ENCODE peak calls at places on chromosome 2, in eight cellular contexts. One of them, this sample, is unnamed.

GRCh38 chr2:112547333-112547732 is 5.1 kb downstream of the POLR1B start:
- DNase-seq in CD8-positive, alpha-beta T cell: no peak
- DNase-seq in SW 1271: no peak
- DNase-seq in SHP77 treated with DMSO at 0.1 percent for 48 hours: no peak
- DNase-seq in LoVo: no peak
- DNase-seq in NCI-H2029: peak; percentile 10
- DNase-seq in activated CD4-positive, alpha-beta memory T cell treated with anti-CD3 and anti-CD28 coated beads, Interleukin-2, amount 10 ng/mL, durations not matched to agents 7 days and 5 days: no peak
- DNase-seq in BJ: no peak
- DNase-seq in this sample: peak; percentile 13

GRCh38 chr2:180599804-180600203 is 380.6 kb upstream of the UBE2E3 start:
- DNase-seq in activated CD4-positive, alpha-beta memory T cell treated with anti-CD3 and anti-CD28 coated beads, Interleukin-2, amount 10 ng/mL, durations not matched to agents 7 days and 5 days: no peak
- DNase-seq in BJ: no peak
- DNase-seq in LoVo: no peak
- DNase-seq in SW 1271: no peak
- DNase-seq in CD8-positive, alpha-beta T cell: no peak
- DNase-seq in NCI-H2029: no peak
- DNase-seq in SHP77 treated with DMSO at 0.1 percent for 48 hours: no peak
- DNase-seq in this sample: no peak

GRCh38 chr2:11576398-11576797 is 42.6 kb downstream of the GREB1 start:
- DNase-seq in NCI-H2029: no peak
- DNase-seq in CD8-positive, alpha-beta T cell: no peak
- DNase-seq in SW 1271: no peak
- DNase-seq in BJ: no peak
- DNase-seq in SHP77 treated with DMSO at 0.1 percent for 48 hours: no peak
- DNase-seq in activated CD4-positive, alpha-beta memory T cell treated with anti-CD3 and anti-CD28 coated beads, Interleukin-2, amount 10 ng/mL, durations not matched to agents 7 days and 5 days: no peak
- DNase-seq in LoVo: no peak
- DNase-seq in this sample: no peak

GRCh38 chr2:100276716-100277115 is 45.6 kb downstream of the LONRF2 start:
- DNase-seq in LoVo: no peak
- DNase-seq in BJ: no peak
- DNase-seq in activated CD4-positive, alpha-beta memory T cell treated with anti-CD3 and anti-CD28 coated beads, Interleukin-2, amount 10 ng/mL, durations not matched to agents 7 days and 5 days: no peak
- DNase-seq in NCI-H2029: no peak
- DNase-seq in CD8-positive, alpha-beta T cell: no peak
- DNase-seq in SW 1271: no peak
- DNase-seq in SHP77 treated with DMSO at 0.1 percent for 48 hours: no peak
- DNase-seq in this sample: no peak

GRCh38 chr2:62724106-62724505 is 18.6 kb downstream of the EHBP1 start:
- DNase-seq in CD8-positive, alpha-beta T cell: no peak
- DNase-seq in LoVo: no peak
- DNase-seq in SW 1271: no peak
- DNase-seq in SHP77 treated with DMSO at 0.1 percent for 48 hours: no peak
- DNase-seq in NCI-H2029: no peak
- DNase-seq in activated CD4-positive, alpha-beta memory T cell treated with anti-CD3 and anti-CD28 coated beads, Interleukin-2, amount 10 ng/mL, durations not matched to agents 7 days and 5 days: no peak
- DNase-seq in BJ: no peak
- DNase-seq in this sample: no peak

GRCh38 chr2:127659408-127660290 is 13.7 kb downstream of the GPR17 start:
- DNase-seq in activated CD4-positive, alpha-beta memory T cell treated with anti-CD3 and anti-CD28 coated beads, Interleukin-2, amount 10 ng/mL, durations not matched to agents 7 days and 5 days: no peak
- DNase-seq in SW 1271: no peak
- DNase-seq in NCI-H2029: no peak
- DNase-seq in BJ: no peak
- DNase-seq in CD8-positive, alpha-beta T cell: no peak
- DNase-seq in LoVo: no peak
- DNase-seq in SHP77 treated with DMSO at 0.1 percent for 48 hours: no peak
- DNase-seq in this sample: no peak

GRCh38 chr2:1804251-1804855 is 60.0 kb upstream of the PXDN start:
- DNase-seq in activated CD4-positive, alpha-beta memory T cell treated with anti-CD3 and anti-CD28 coated beads, Interleukin-2, amount 10 ng/mL, durations not matched to agents 7 days and 5 days: no peak
- DNase-seq in LoVo: no peak
- DNase-seq in CD8-positive, alpha-beta T cell: no peak
- DNase-seq in NCI-H2029: no peak
- DNase-seq in BJ: no peak
- DNase-seq in SHP77 treated with DMSO at 0.1 percent for 48 hours: no peak
- DNase-seq in SW 1271: no peak
- DNase-seq in this sample: no peak

GRCh38 chr2:62406573-62407043 is 99.4 kb downstream of the TMEM17 start:
- DNase-seq in BJ: no peak
- DNase-seq in NCI-H2029: no peak
- DNase-seq in SHP77 treated with DMSO at 0.1 percent for 48 hours: no peak
- DNase-seq in SW 1271: no peak
- DNase-seq in CD8-positive, alpha-beta T cell: no peak
- DNase-seq in activated CD4-positive, alpha-beta memory T cell treated with anti-CD3 and anti-CD28 coated beads, Interleukin-2, amount 10 ng/mL, durations not matched to agents 7 days and 5 days: no peak
- DNase-seq in LoVo: no peak
- DNase-seq in this sample: no peak

GRCh38 chr2:70890469-70891065 is 45.1 kb upstream of the ATP6V1B1 start:
- DNase-seq in CD8-positive, alpha-beta T cell: no peak
- DNase-seq in SW 1271: no peak
- DNase-seq in LoVo: no peak
- DNase-seq in NCI-H2029: no peak
- DNase-seq in activated CD4-positive, alpha-beta memory T cell treated with anti-CD3 and anti-CD28 coated beads, Interleukin-2, amount 10 ng/mL, durations not matched to agents 7 days and 5 days: no peak
- DNase-seq in SHP77 treated with DMSO at 0.1 percent for 48 hours: no peak
- DNase-seq in BJ: no peak
- DNase-seq in this sample: no peak

GRCh38 chr2:63163231-63163845 is 112.7 kb downstream of the OTX1 start:
- DNase-seq in BJ: no peak
- DNase-seq in activated CD4-positive, alpha-beta memory T cell treated with anti-CD3 and anti-CD28 coated beads, Interleukin-2, amount 10 ng/mL, durations not matched to agents 7 days and 5 days: no peak
- DNase-seq in LoVo: no peak
- DNase-seq in CD8-positive, alpha-beta T cell: no peak
- DNase-seq in NCI-H2029: no peak
- DNase-seq in SW 1271: no peak
- DNase-seq in SHP77 treated with DMSO at 0.1 percent for 48 hours: no peak
- DNase-seq in this sample: no peak

GRCh38 chr2:241775223-241776177 is 1.1 kb upstream of the GAL3ST2 start:
- DNase-seq in LoVo: no peak
- DNase-seq in BJ: no peak
- DNase-seq in NCI-H2029: no peak
- DNase-seq in activated CD4-positive, alpha-beta memory T cell treated with anti-CD3 and anti-CD28 coated beads, Interleukin-2, amount 10 ng/mL, durations not matched to agents 7 days and 5 days: peak; percentile 11
- DNase-seq in CD8-positive, alpha-beta T cell: no peak
- DNase-seq in SHP77 treated with DMSO at 0.1 percent for 48 hours: no peak
- DNase-seq in SW 1271: no peak
- DNase-seq in this sample: peak; percentile 21

GRCh38 chr2:74458957-74459290 is 686 bp downstream of the WBP1 start:
- DNase-seq in LoVo: no peak
- DNase-seq in BJ: no peak
- DNase-seq in NCI-H2029: no peak
- DNase-seq in activated CD4-positive, alpha-beta memory T cell treated with anti-CD3 and anti-CD28 coated beads, Interleukin-2, amount 10 ng/mL, durations not matched to agents 7 days and 5 days: peak; percentile 35
- DNase-seq in SHP77 treated with DMSO at 0.1 percent for 48 hours: no peak
- DNase-seq in CD8-positive, alpha-beta T cell: no peak
- DNase-seq in SW 1271: no peak
- DNase-seq in this sample: no peak

GRCh38 chr2:505931-506330 is 171.3 kb downstream of the TMEM18 start:
- DNase-seq in SHP77 treated with DMSO at 0.1 percent for 48 hours: no peak
- DNase-seq in activated CD4-positive, alpha-beta memory T cell treated with anti-CD3 and anti-CD28 coated beads, Interleukin-2, amount 10 ng/mL, durations not matched to agents 7 days and 5 days: no peak
- DNase-seq in SW 1271: no peak
- DNase-seq in CD8-positive, alpha-beta T cell: no peak
- DNase-seq in BJ: no peak
- DNase-seq in NCI-H2029: no peak
- DNase-seq in LoVo: no peak
- DNase-seq in this sample: no peak

GRCh38 chr2:177076636-177077179 is 135.9 kb upstream of the HNRNPA3 start:
- DNase-seq in CD8-positive, alpha-beta T cell: no peak
- DNase-seq in activated CD4-positive, alpha-beta memory T cell treated with anti-CD3 and anti-CD28 coated beads, Interleukin-2, amount 10 ng/mL, durations not matched to agents 7 days and 5 days: no peak
- DNase-seq in LoVo: no peak
- DNase-seq in BJ: no peak
- DNase-seq in SW 1271: no peak
- DNase-seq in SHP77 treated with DMSO at 0.1 percent for 48 hours: no peak
- DNase-seq in NCI-H2029: no peak
- DNase-seq in this sample: no peak

GRCh38 chr2:38553554-38553953 is 49.2 kb downstream of the HNRNPLL start:
- DNase-seq in SW 1271: no peak
- DNase-seq in activated CD4-positive, alpha-beta memory T cell treated with anti-CD3 and anti-CD28 coated beads, Interleukin-2, amount 10 ng/mL, durations not matched to agents 7 days and 5 days: no peak
- DNase-seq in CD8-positive, alpha-beta T cell: no peak
- DNase-seq in BJ: no peak
- DNase-seq in LoVo: no peak
- DNase-seq in NCI-H2029: no peak
- DNase-seq in SHP77 treated with DMSO at 0.1 percent for 48 hours: no peak
- DNase-seq in this sample: no peak